ENCODE peak calls at places on chromosomes 16 and 17, in nine cellular contexts. F is skeletal muscle cell; E is lower lobe of right lung; P is stimulated activated CD4-positive, alpha-beta T cell treated with anti-CD3 and anti-CD28 coated beads, Interleukin-4, amount 100 ng/mL, for 48 hours; K is A172; V is brain microvascular endothelial cell; I is psoas muscle; C is iPS-NIHi11; L is GM13977. G is an unnamed sample.
A peak's percentile ranks its signal among the peaks of the same experiment; 100 is the strongest.

GRCh38 chr16:50282010-50282538 is 15.7 kb downstream of the ADCY7 start:
- DNase-seq in F (no peak), K (no peak), I (peak; percentile 68), L (peak; percentile 77), C (no peak), P (no peak), V (peak; percentile 31), E (peak; percentile 92), G (peak; percentile 78)

GRCh38 chr17:75084039-75084660 is 3.6 kb upstream of the SLC16A5 start:
- DNase-seq in I (no peak), F (no peak), C (no peak), L (no peak), K (no peak), E (no peak), P (no peak), V (peak; percentile 38), G (no peak)

GRCh38 chr16:70437017-70437581 is 1.8 kb downstream of the ST3GAL2 start:
- DNase-seq in I (no peak), P (no peak), L (peak; percentile 21), E (no peak), C (peak; percentile 75), F (peak; percentile 88), V (peak; percentile 91), K (no peak), G (no peak)

GRCh38 chr17:79609175-79609589 is 1.7 kb downstream of the RBFOX3 start:
- DNase-seq in K (no peak), L (no peak), V (no peak), I (no peak), F (no peak), E (no peak), C (no peak), P (no peak), G (no peak)

GRCh38 chr17:20206068-20206467 is 196.9 kb downstream of the SPECC1 start:
- DNase-seq in I (no peak), L (no peak), C (no peak), P (no peak), E (no peak), K (peak; percentile 50), F (no peak), V (no peak), G (no peak)

GRCh38 chr16:50548659-50549560 is 714 bp downstream of the NKD1 start:
- DNase-seq in C (no peak), K (no peak), E (peak; percentile 54), V (no peak), F (no peak), I (no peak), P (peak; percentile 22), L (no peak), G (no peak)

GRCh38 chr16:14284930-14285541 is 213.9 kb downstream of the MRTFB start:
- DNase-seq in I (no peak), E (peak; percentile 79), K (no peak), C (peak; percentile 34), P (no peak), L (peak; percentile 48), V (peak; percentile 61), F (peak; percentile 23), G (peak; percentile 52)

GRCh38 chr16:23131436-23131835 is 17.8 kb downstream of the USP31 start:
- DNase-seq in E (no peak), L (no peak), F (no peak), V (no peak), C (no peak), K (no peak), P (no peak), I (no peak), G (no peak)

GRCh38 chr17:21039839-21040575 is 2.8 kb downstream of the USP22 start:
- DNase-seq in V (no peak), P (peak; percentile 22), E (no peak), K (peak; percentile 61), C (no peak), L (no peak), I (peak; percentile 30), F (no peak), G (no peak)

GRCh38 chr17:61540870-61541269 is 50.1 kb downstream of the NACA2 start:
- DNase-seq in E (no peak), V (no peak), P (no peak), C (no peak), K (no peak), L (no peak), I (no peak), F (no peak), G (no peak)

GRCh38 chr17:16922386-16923096 is 49.4 kb downstream of the TNFRSF13B start:
- DNase-seq in K (no peak), F (no peak), P (no peak), C (peak; percentile 5), L (no peak), E (no peak), I (no peak), V (no peak), G (no peak)

GRCh38 chr16:84574191-84574590 is 43.7 kb downstream of the COTL1 start:
- DNase-seq in E (no peak), V (no peak), C (no peak), I (no peak), L (no peak), P (no peak), K (no peak), F (no peak), G (no peak)

GRCh38 chr17:2262146-2262587 is 41.4 kb downstream of the SMG6 start:
- DNase-seq in C (no peak), I (no peak), V (peak; percentile 72), P (no peak), L (no peak), F (peak; percentile 67), E (no peak), K (peak; percentile 75), G (no peak)

GRCh38 chr16:48574766-48575165 is 35.2 kb downstream of the N4BP1 start:
- DNase-seq in P (no peak), V (no peak), C (no peak), K (no peak), F (no peak), E (no peak), L (no peak), I (no peak), G (no peak)

GRCh38 chr17:80029235-80029974 is 6.3 kb downstream of the TBC1D16 start:
- DNase-seq in L (no peak), I (peak; percentile 91), K (peak; percentile 69), C (no peak), E (peak; percentile 79), F (peak; percentile 95), V (peak; percentile 47), P (no peak), G (no peak)

GRCh38 chr17:52235416-52235960 is 77.0 kb upstream of the CA10 start:
- DNase-seq in F (no peak), K (no peak), P (no peak), V (no peak), E (no peak), L (no peak), I (no peak), C (no peak), G (no peak)

GRCh38 chr16:82432261-82432660 is 194.5 kb upstream of the CDH13 start:
- DNase-seq in V (no peak), I (no peak), F (no peak), K (no peak), C (no peak), L (no peak), E (no peak), P (no peak), G (no peak)

GRCh38 chr16:24973771-24974461 is 41.3 kb downstream of the ARHGAP17 start:
- DNase-seq in C (no peak), I (no peak), P (no peak), F (no peak), L (no peak), K (no peak), E (no peak), V (no peak), G (no peak)

GRCh38 chr16:2737895-2738418 is 14.5 kb upstream of the SRRM2 start:
- DNase-seq in V (no peak), K (no peak), P (no peak), E (no peak), I (no peak), L (no peak), C (no peak), F (no peak), G (no peak)

GRCh38 chr16:718389-718788 is 2.6 kb upstream of the ANTKMT start:
- DNase-seq in I (no peak), L (no peak), P (no peak), K (no peak), F (no peak), C (no peak), V (no peak), E (no peak), G (no peak)

GRCh38 chr17:67245694-67246397 is 850 bp upstream of the HELZ start:
- DNase-seq in E (peak; percentile 59), V (no peak), L (peak; percentile 53), P (peak; percentile 28), F (no peak), C (peak; percentile 82), K (no peak), I (peak; percentile 19), G (peak; percentile 58)

GRCh38 chr16:63581560-63581959 is 1540.3 kb downstream of the CDH11 start:
- DNase-seq in C (no peak), P (no peak), V (no peak), L (no peak), I (no peak), F (no peak), E (no peak), K (no peak), G (no peak)

GRCh38 chr17:37512442-37513070 is 22.9 kb downstream of the DUSP14 start:
- DNase-seq in V (no peak), L (no peak), P (no peak), E (no peak), K (no peak), F (no peak), C (no peak), I (no peak), G (no peak)

GRCh38 chr17:78117027-78117981 is 11.3 kb downstream of the TMC6 start:
- DNase-seq in P (no peak), L (no peak), E (no peak), K (no peak), I (no peak), F (no peak), V (no peak), C (peak; percentile 75), G (peak; percentile 22)